ENCODE peak calls at places on chromosomes 7 and 10, in eight cellular contexts. F is A549, P is tibial artery, B is astrocyte, J is Karpas-422, R is esophagus squamous epithelium, S is GM23248, U is Panc1. M is an unnamed sample. For H3K9me3, the result is how much of the 10 kb centered on the place peaks cover.

GRCh38 chr7:39269034-39269433 is 291.3 kb downstream of the POU6F2 start:
- DNase-seq in R (no peak), F (no peak), S (no peak), B (no peak), U (no peak), P (no peak), J (no peak), M (no peak)

GRCh38 chr7:30062587-30062986 is 34.4 kb downstream of the PLEKHA8 start:
- DNase-seq in P (no peak), U (peak), F (peak), S (peak), B (no peak), J (peak), R (no peak), M (no peak)

GRCh38 chr10:1360011-1360580 is 303.9 kb downstream of the WDR37 start:
- DNase-seq in P (no peak), R (no peak), S (no peak), B (no peak), J (no peak), F (no peak), U (no peak), M (no peak)

GRCh38 chr10:110276603-110277002 is 28.1 kb downstream of the SMNDC1 start:
- DNase-seq in F (no peak), P (no peak), U (no peak), B (no peak), R (no peak), J (no peak), S (no peak), M (no peak)

GRCh38 chr7:30330134-30331111 is 46.0 kb downstream of the ZNRF2 start:
- DNase-seq in J (peak), F (no peak), R (no peak), U (no peak), B (peak), S (no peak), P (no peak), M (no peak)

GRCh38 chr7:140611641-140612040 is 29.0 kb downstream of the DENND2A start:
- DNase-seq in J (no peak), U (no peak), F (no peak), P (no peak), B (peak), R (no peak), S (no peak), M (no peak)

GRCh38 chr7:155469311-155470185 is 11.6 kb downstream of the EN2 start:
- DNase-seq in P (no peak), U (no peak), F (no peak), R (no peak), B (no peak), S (no peak), J (no peak), M (no peak)

GRCh38 chr10:100969175-100970075 is at the start of gene SEMA4G:
- DNase-seq in F (peak), S (peak), U (peak), J (peak), B (no peak), P (no peak), R (no peak), M (peak)

GRCh38 chr7:17599733-17600685 is 301.6 kb downstream of the AHR start:
- DNase-seq in J (no peak), P (no peak), F (peak), B (peak), S (peak), U (peak), R (no peak), M (no peak)

GRCh38 chr7:100220833-100221718 is 1.3 kb downstream of the PVRIG start:
- DNase-seq in B (no peak), J (peak), S (no peak), P (no peak), U (no peak), R (no peak), F (no peak), M (no peak)

GRCh38 chr7:30910369-30911073 is 1.1 kb upstream of the AQP1 start:
- DNase-seq in B (no peak), J (no peak), F (no peak), U (no peak), S (no peak), R (no peak), P (no peak), M (no peak)

GRCh38 chr10:102269017-102269416 is 23.7 kb downstream of the GBF1 start:
- DNase-seq in F (no peak), S (peak), R (no peak), U (no peak), P (no peak), J (no peak), B (no peak), M (no peak)

DNA sequence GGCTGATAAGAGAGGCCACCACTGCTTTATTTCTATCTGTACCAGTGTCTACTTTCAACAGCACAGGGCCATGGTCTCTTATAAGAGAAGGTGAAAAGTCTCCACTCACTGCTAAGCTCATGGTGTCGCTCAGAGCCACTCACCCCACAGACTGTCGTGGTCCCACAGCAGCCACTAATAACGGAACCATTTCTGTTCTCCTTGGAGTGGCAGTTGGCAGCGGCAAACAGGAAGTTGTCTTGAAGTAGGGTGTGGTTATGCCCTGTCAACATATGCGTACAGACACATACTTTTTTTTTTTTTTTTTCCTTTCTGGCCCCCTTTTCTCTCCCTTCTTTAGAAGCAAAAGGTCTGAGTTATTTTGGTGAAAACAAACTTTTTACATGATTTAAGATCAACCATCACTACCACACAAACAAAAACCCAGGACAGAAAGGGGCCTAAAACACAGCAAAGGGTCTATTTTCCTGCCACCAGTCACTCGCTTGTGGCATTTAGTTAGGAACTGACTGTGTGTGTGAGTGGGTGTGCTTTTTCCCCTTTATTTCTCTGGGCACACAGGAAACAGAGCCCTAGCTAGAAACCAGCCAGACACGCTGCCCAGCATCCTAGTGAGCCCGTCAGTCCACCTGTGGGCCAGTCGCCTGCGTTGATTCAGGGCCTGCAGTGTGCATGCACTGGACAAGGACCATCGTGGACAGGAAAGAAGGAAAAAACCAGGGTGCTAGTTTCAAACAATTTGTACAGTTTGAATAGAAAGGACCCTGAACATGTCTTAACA is 96.7 kb upstream of the EFCAB10 start:
- DNase-seq in P (peak), B (no peak), F (no peak), S (peak), R (no peak), J (peak), U (no peak), M (peak)
- H3K4me3 ChIP-seq in P (peak), B (no peak), F (no peak), S (peak), R (peak), J (no peak), U (no peak), M (peak)

GRCh38 chr10:10208156-10208555 is 809.5 kb upstream of the CELF2 start:
- DNase-seq in S (no peak), R (no peak), P (no peak), J (peak), B (no peak), U (no peak), F (no peak), M (no peak)
- H3K9me3 ChIP-seq in S (under half), R (under half), P (under half), J (under half), B (under half), U (under half), F (under half), M (under half)

DNA sequence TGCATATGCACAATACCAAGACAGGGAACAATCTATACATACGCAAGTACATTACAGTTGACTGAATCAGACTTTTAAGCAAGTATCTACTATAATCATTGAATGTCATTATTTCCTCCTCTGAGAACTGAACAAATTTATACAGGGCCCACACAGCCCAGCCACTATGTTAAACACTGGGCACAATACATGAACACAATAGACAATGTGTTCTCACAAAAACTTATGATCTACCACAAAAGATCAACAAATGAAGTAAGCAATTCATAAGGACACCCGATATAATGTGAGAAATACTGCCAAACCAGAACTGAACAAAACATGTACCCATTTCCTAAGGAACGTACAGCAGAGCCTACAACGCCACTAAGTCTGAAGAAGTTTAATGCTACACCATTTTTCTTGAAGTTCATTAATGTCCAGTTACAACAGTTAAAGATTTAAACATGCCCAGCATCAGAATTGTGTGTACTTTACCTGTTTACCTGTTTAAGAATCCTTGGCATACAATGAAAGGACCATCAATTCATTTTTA is 31.5 kb downstream of the SHTN1 start:
- DNase-seq in S (no peak), U (no peak), F (no peak), J (no peak), B (no peak), R (no peak), P (no peak), M (no peak)
- H3K27ac ChIP-seq in S (no peak), U (no peak), F (no peak), J (no peak), B (peak), R (no peak), P (no peak), M (no peak)

DNA sequence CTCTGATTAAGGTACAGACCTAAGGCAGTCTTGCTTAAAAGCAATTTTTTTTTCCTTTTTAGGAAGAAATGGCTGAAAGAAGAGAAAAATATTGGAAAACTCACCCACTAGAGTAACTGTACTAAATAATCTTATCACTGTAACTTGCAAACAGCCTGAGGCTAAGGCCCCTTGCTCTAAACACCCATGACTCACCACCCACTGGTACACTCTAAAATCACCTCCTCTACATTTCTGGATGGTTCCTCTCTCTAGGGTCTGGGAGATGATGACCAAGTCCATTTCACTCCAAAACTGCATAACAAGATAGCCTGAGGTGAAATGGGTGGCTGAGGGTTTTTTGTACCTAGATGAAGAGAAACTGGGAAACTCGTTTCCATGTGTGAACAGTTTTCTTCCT is 113.3 kb upstream of the C10orf90 start:
- DNase-seq in P (no peak), B (no peak), J (no peak), R (no peak), S (no peak), U (no peak), F (no peak), M (no peak)
- H3K4me3 ChIP-seq in P (no peak), B (no peak), J (no peak), R (no peak), S (no peak), U (no peak), F (no peak), M (no peak)

DNA sequence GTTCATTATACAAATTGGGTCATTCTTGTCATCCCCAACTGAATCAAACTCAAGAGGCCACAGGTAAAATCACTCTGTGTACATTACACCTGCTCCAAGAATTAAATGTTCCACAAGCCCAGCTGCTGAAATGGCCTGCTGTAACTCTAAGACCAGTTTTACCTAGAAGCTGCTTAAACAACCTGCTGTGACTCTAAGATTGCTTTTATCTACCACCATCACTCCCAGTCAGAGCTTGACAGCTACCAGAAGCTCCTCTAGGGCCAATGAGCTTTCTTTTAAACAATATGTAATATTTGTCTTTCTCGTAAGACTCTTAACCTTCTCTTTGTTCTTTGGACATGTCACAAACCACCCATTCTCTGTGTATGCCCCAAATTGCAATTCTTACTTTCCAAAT is 141.8 kb upstream of the LRGUK start:
- DNase-seq in R (no peak), S (no peak), F (no peak), U (no peak), J (no peak), P (no peak), B (no peak), M (no peak)
- H3K9me3 ChIP-seq in R (under half), S (under half), F (under half), U (under half), J (under half), P (under half), B (under half), M (under half)

GRCh38 chr7:43152696-43153095 is 40.2 kb downstream of the HECW1 start:
- DNase-seq in B (no peak), R (no peak), S (no peak), U (no peak), J (no peak), F (no peak), P (no peak), M (no peak)

GRCh38 chr7:43143918-43144589 is 31.6 kb downstream of the HECW1 start:
- DNase-seq in U (no peak), R (no peak), S (no peak), B (no peak), F (no peak), P (no peak), J (no peak), M (no peak)

GRCh38 chr7:43151076-43151475 is 38.6 kb downstream of the HECW1 start:
- DNase-seq in S (no peak), B (no peak), P (no peak), F (no peak), U (no peak), J (no peak), R (no peak), M (no peak)

GRCh38 chr7:43142703-43143102 is 30.3 kb downstream of the HECW1 start:
- DNase-seq in U (no peak), S (no peak), J (no peak), R (no peak), B (no peak), F (no peak), P (no peak), M (no peak)

GRCh38 chr7:43148161-43148731 is 35.8 kb downstream of the HECW1 start:
- DNase-seq in B (peak), R (no peak), P (no peak), U (no peak), F (no peak), J (no peak), S (peak), M (no peak)
- H3K27ac ChIP-seq in B (no peak), R (no peak), P (no peak), U (no peak), F (no peak), J (no peak), S (no peak), M (no peak)

GRCh38 chr7:87345962-87346371 is 503 bp downstream of the CROT start:
- DNase-seq in R (no peak), F (no peak), S (peak), J (no peak), B (peak), U (no peak), P (no peak), M (no peak)
- H3K4me3 ChIP-seq in R (peak), F (peak), S (peak), J (peak), B (peak), U (peak), P (peak), M (peak)

GRCh38 chr10:108817125-108817524 is 1106.2 kb downstream of the XPNPEP1 start:
- DNase-seq in S (no peak), P (no peak), B (no peak), U (no peak), F (no peak), R (no peak), J (no peak), M (no peak)
- H3K9me3 ChIP-seq in S (under half), P (under half), B (under half), U (under half), F (under half), R (under half), J (under half), M (under half)

M was measured in psoas muscle.